ENCODE peak calls at places on chromosomes 3 and 15, in nine cellular contexts. U is left lung, E is sigmoid colon, X is heart left ventricle, I is astrocyte of the cerebellum, G is AG04450, F is kidney, M is mammary epithelial cell, D is foreskin fibroblast. W is an unnamed sample.

GRCh38 chr3:52298147-52299098 is 10.8 kb downstream of the GLYCTK start:
- DNase-seq in E (no peak), F (no peak), X (no peak), G (no peak), D (peak; percentile 32), M (no peak), U (no peak), I (no peak), W (no peak)

GRCh38 chr3:83843716-83844115 is 1115.1 kb upstream of the CADM2 start:
- DNase-seq in U (no peak), G (no peak), F (no peak), I (peak; percentile 77), X (no peak), E (no peak), D (peak; percentile 1), M (no peak), W (no peak)

GRCh38 chr15:70995383-70995965 is 102.8 kb downstream of the LRRC49 start:
- DNase-seq in X (no peak), M (no peak), U (no peak), G (no peak), E (no peak), F (no peak), I (no peak), D (peak; percentile 41), W (no peak)

GRCh38 chr15:77456746-77457618 is 36.3 kb downstream of the HMG20A start:
- DNase-seq in M (no peak), X (no peak), U (no peak), F (no peak), E (no peak), I (peak; percentile 3), D (no peak), G (peak; percentile 20), W (no peak)

GRCh38 chr3:72702390-72702789 is 145.9 kb downstream of the SHQ1 start:
- DNase-seq in M (no peak), E (no peak), I (no peak), D (no peak), G (no peak), F (no peak), U (no peak), X (peak; percentile 33), W (no peak)

GRCh38 chr15:29776859-29777258 is 45.4 kb downstream of the TJP1 start:
- DNase-seq in I (no peak), F (no peak), D (no peak), X (no peak), E (no peak), G (no peak), M (no peak), U (no peak), W (no peak)

GRCh38 chr3:23665741-23666140 is 140.0 kb upstream of the UBE2E1 start:
- DNase-seq in E (no peak), I (no peak), U (no peak), M (peak; percentile 30), X (no peak), G (no peak), D (peak; percentile 65), F (no peak), W (no peak)

GRCh38 chr3:58051196-58051595 is 43.0 kb downstream of the FLNB start:
- DNase-seq in M (peak; percentile 88), G (no peak), U (peak; percentile 78), X (no peak), I (peak; percentile 73), E (peak; percentile 77), D (peak; percentile 92), F (no peak), W (no peak)

GRCh38 chr15:81311834-81312459 is 12.0 kb downstream of the STARD5 start:
- DNase-seq in I (peak; percentile 18), X (no peak), D (peak; percentile 51), E (no peak), M (no peak), F (no peak), U (no peak), G (no peak), W (no peak)

GRCh38 chr3:64502284-64502683 is 185.5 kb downstream of the ADAMTS9 start:
- DNase-seq in X (no peak), G (peak; percentile 61), U (no peak), I (peak; percentile 15), D (peak; percentile 20), M (no peak), F (no peak), E (no peak), W (no peak)

GRCh38 chr3:14245822-14246221 is 67.2 kb downstream of the LSM3 start:
- DNase-seq in D (no peak), U (no peak), I (no peak), X (no peak), E (no peak), M (no peak), G (no peak), F (no peak), W (no peak)

GRCh38 chr3:99862208-99862607 is 44.5 kb downstream of the CMSS1 start:
- DNase-seq in M (no peak), F (no peak), I (no peak), X (no peak), E (no peak), G (no peak), D (peak; percentile 79), U (no peak), W (no peak)

GRCh38 chr3:183427206-183428139 is 946 bp downstream of the MCF2L2 start:
- DNase-seq in M (no peak), U (no peak), E (no peak), I (no peak), F (peak; percentile 73), X (no peak), G (no peak), D (no peak), W (no peak)

DNA sequence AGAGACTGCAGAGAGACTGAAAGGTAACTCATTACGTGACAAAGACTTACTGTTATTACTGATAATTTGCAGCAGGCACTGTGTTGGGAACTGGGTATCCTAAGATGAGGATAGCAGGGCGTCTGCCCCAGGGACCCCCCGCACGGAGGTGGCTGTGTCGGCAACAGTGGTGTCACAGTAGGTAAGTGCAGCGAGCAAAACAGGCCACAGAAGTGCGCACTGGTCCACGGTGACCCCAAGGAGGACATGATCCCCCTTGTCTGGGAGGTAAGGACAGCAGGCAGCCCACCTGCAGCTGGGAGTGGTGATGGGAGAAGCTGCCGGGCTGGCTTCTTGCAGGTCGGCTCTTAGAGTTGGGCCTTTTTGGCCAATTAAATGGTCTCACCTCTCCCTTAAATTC is 82.9 kb downstream of the FAM43A start:
- DNase-seq in F (no peak), D (no peak), X (no peak), U (no peak), E (no peak), I (no peak), M (no peak), G (no peak), W (no peak)
- H3K4me3 ChIP-seq in F (peak overlapping the region; percentile 23), D (peak overlapping the region; percentile 22), X (peak overlapping the region; percentile 58), U (no peak overlapping the region), E (peak overlapping the region; percentile 43), I (no peak overlapping the region), M (no peak overlapping the region), G (peak overlapping the region; percentile 17), W (no peak overlapping the region)

GRCh38 chr3:175150812-175151411 is 291.8 kb downstream of the NAALADL2 start:
- DNase-seq in E (no peak), U (no peak), F (no peak), I (peak; percentile 16), X (no peak), D (no peak), G (no peak), M (peak; percentile 100), W (no peak)

GRCh38 chr3:175144368-175144767 is 285.2 kb downstream of the NAALADL2 start:
- DNase-seq in D (no peak), E (no peak), I (no peak), G (no peak), F (no peak), U (no peak), M (no peak), X (no peak), W (no peak)

GRCh38 chr3:175149675-175150074 is 290.5 kb downstream of the NAALADL2 start:
- DNase-seq in G (no peak), I (no peak), F (peak; percentile 68), D (no peak), X (no peak), M (peak; percentile 84), U (no peak), E (no peak), W (no peak)

DNA sequence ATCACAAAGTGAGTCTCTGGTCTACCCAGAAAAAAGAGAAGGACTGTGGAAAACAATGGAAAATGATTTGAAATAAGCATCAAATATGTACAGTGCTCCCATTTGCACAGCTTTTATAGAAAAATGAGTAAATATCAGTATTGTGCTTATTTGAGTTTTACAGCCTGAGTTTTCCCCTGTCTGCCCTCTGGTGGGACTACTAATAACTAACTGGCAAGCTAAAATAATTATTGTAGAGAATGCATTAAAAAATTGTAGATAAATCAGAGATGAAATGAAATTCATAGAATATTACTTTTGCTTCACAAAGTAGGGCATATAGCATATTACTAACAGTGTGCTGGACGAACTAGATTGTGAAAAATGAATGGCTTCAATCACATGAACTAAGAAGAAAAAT is 287.1 kb downstream of the NAALADL2 start:
- DNase-seq in X (no peak), U (no peak), D (peak; percentile 59), I (no peak), E (no peak), M (no peak), F (no peak), G (peak; percentile 4), W (no peak)
- TF ChIP-seq CTCF in X (no peak), U (peak; percentile 22), D (peak; percentile 46), I (peak; percentile 37), E (no peak), M (peak; percentile 18), F (no peak), G (peak; percentile 67), W (peak; percentile 21)

GRCh38 chr3:171811059-171811912 is 1.0 kb upstream of the PLD1 start:
- DNase-seq in F (no peak), X (peak; percentile 48), M (peak; percentile 98), U (no peak), D (peak; percentile 95), G (peak; percentile 91), E (peak; percentile 78), I (no peak), W (peak; percentile 75)
- H3K4me3 ChIP-seq in F (peak overlapping the region; percentile 79), X (peak overlapping the region; percentile 72), M (peak overlapping the region; percentile 51), U (peak overlapping the region; percentile 77), D (peak overlapping the region; percentile 69), G (no peak overlapping the region), E (peak overlapping the region; percentile 60), I (no peak overlapping the region), W (peak overlapping the region; percentile 55)

DNA sequence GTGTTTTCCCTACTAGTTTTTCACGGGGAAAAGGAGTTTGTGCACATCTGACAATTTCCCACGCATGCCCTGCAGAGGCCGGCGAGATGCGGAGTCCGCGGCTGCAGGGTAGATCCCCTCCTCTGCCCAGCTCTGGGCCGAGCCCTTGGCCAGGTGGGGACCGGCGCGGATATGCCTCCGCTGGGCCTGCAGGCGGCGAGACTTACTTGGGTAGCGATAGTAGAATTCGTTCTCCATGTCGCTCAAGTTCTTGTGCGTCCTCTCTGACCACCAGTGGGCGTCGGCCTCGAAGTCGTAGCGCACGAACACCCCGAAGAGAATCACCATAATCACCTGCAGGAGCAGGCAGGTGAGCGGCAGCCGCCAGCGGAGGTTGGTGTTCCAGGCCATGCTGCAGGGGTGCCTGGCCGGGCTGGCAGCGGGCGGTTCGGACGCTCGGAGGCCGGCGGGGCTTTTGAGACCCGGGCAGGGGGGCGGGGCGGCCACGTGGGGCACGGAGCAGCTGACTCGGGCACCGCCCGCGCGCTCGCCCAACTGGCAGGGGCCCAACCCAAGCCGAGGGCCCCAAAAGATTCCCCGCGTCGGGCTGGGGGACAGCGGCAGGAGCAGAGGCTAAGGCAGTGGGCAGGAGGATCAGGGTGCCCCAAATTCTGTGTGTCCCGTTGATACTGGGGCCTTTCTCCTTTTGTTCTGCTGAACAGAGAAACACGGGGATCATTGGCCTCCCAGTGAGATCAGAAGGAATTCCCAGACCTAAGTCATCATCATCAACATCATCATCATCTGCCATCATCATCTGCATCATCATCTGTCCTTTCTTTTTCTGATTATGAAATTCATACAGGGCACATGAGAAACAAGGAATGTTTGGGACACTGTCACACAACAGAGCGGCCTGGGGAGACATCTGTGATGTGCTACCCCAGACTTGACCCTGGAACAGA is at the start of gene RHCG:
- DNase-seq in X (no peak), E (no peak), M (peak; percentile 57), F (peak; percentile 71), D (peak; percentile 52), I (no peak), U (no peak), G (no peak), W (no peak)
- TF ChIP-seq CTCF in X (peak; percentile 14), E (no peak), M (peak; percentile 25), F (no peak), D (peak; percentile 24), I (no peak), U (no peak), G (peak; percentile 27), W (peak; percentile 41)